ENCODE peak calls at places on chromosome 7, in four cellular contexts. One of them, this sample, is unnamed.

GRCh38 chr7:70807650-70808049 is 324.3 kb upstream of the GALNT17 start:
- DNase-seq in HFF-Myc: no peak
- DNase-seq in stimulated activated CD4-positive, alpha-beta T cell treated with anti-CD3 and anti-CD28 coated beads, Interleukin-15, amount 100 ng/mL, for 24 hours: no peak
- DNase-seq in activated CD4-positive, alpha-beta T cell treated with anti-CD3 and anti-CD28 coated beads for 48 hours: no peak
- DNase-seq in this sample: no peak

GRCh38 chr7:102935450-102936110 is 22.8 kb downstream of the LRRC17 start:
- DNase-seq in activated CD4-positive, alpha-beta T cell treated with anti-CD3 and anti-CD28 coated beads for 48 hours: no peak
- DNase-seq in HFF-Myc: no peak
- DNase-seq in stimulated activated CD4-positive, alpha-beta T cell treated with anti-CD3 and anti-CD28 coated beads, Interleukin-15, amount 100 ng/mL, for 24 hours: no peak
- DNase-seq in this sample: no peak

GRCh38 chr7:112994666-112995065 is 92.0 kb downstream of the GPR85 start:
- DNase-seq in activated CD4-positive, alpha-beta T cell treated with anti-CD3 and anti-CD28 coated beads for 48 hours: no peak
- DNase-seq in stimulated activated CD4-positive, alpha-beta T cell treated with anti-CD3 and anti-CD28 coated beads, Interleukin-15, amount 100 ng/mL, for 24 hours: no peak
- DNase-seq in HFF-Myc: no peak
- DNase-seq in this sample: no peak

GRCh38 chr7:26681819-26682418 is 182.5 kb downstream of the SKAP2 start:
- DNase-seq in stimulated activated CD4-positive, alpha-beta T cell treated with anti-CD3 and anti-CD28 coated beads, Interleukin-15, amount 100 ng/mL, for 24 hours: no peak
- DNase-seq in activated CD4-positive, alpha-beta T cell treated with anti-CD3 and anti-CD28 coated beads for 48 hours: no peak
- DNase-seq in HFF-Myc: no peak
- DNase-seq in this sample: no peak

GRCh38 chr7:240887-241421 is 48.6 kb downstream of the FAM20C start:
- DNase-seq in activated CD4-positive, alpha-beta T cell treated with anti-CD3 and anti-CD28 coated beads for 48 hours: peak
- DNase-seq in HFF-Myc: no peak
- DNase-seq in stimulated activated CD4-positive, alpha-beta T cell treated with anti-CD3 and anti-CD28 coated beads, Interleukin-15, amount 100 ng/mL, for 24 hours: peak
- DNase-seq in this sample: no peak

GRCh38 chr7:1961776-1962276 is 270.9 kb downstream of the MAD1L1 start:
- DNase-seq in stimulated activated CD4-positive, alpha-beta T cell treated with anti-CD3 and anti-CD28 coated beads, Interleukin-15, amount 100 ng/mL, for 24 hours: peak
- DNase-seq in activated CD4-positive, alpha-beta T cell treated with anti-CD3 and anti-CD28 coated beads for 48 hours: peak
- DNase-seq in HFF-Myc: peak
- DNase-seq in this sample: no peak

GRCh38 chr7:41190615-41191014 is 512.3 kb downstream of the INHBA start:
- DNase-seq in HFF-Myc: no peak
- DNase-seq in stimulated activated CD4-positive, alpha-beta T cell treated with anti-CD3 and anti-CD28 coated beads, Interleukin-15, amount 100 ng/mL, for 24 hours: no peak
- DNase-seq in activated CD4-positive, alpha-beta T cell treated with anti-CD3 and anti-CD28 coated beads for 48 hours: no peak
- DNase-seq in this sample: no peak

GRCh38 chr7:5477723-5478531 is 54.3 kb upstream of the TNRC18 start:
- DNase-seq in HFF-Myc: no peak
- DNase-seq in stimulated activated CD4-positive, alpha-beta T cell treated with anti-CD3 and anti-CD28 coated beads, Interleukin-15, amount 100 ng/mL, for 24 hours: no peak
- DNase-seq in activated CD4-positive, alpha-beta T cell treated with anti-CD3 and anti-CD28 coated beads for 48 hours: no peak
- DNase-seq in this sample: no peak

GRCh38 chr7:45704683-45705016 is 130.5 kb downstream of the ADCY1 start:
- DNase-seq in HFF-Myc: no peak
- DNase-seq in activated CD4-positive, alpha-beta T cell treated with anti-CD3 and anti-CD28 coated beads for 48 hours: no peak
- DNase-seq in stimulated activated CD4-positive, alpha-beta T cell treated with anti-CD3 and anti-CD28 coated beads, Interleukin-15, amount 100 ng/mL, for 24 hours: no peak
- DNase-seq in this sample: no peak

GRCh38 chr7:129741743-129742213 is 130.3 kb downstream of the NRF1 start:
- DNase-seq in activated CD4-positive, alpha-beta T cell treated with anti-CD3 and anti-CD28 coated beads for 48 hours: no peak
- DNase-seq in stimulated activated CD4-positive, alpha-beta T cell treated with anti-CD3 and anti-CD28 coated beads, Interleukin-15, amount 100 ng/mL, for 24 hours: no peak
- DNase-seq in HFF-Myc: no peak
- DNase-seq in this sample: no peak

GRCh38 chr7:117127585-117128168 is 174.4 kb downstream of the ST7 start:
- DNase-seq in activated CD4-positive, alpha-beta T cell treated with anti-CD3 and anti-CD28 coated beads for 48 hours: peak
- DNase-seq in stimulated activated CD4-positive, alpha-beta T cell treated with anti-CD3 and anti-CD28 coated beads, Interleukin-15, amount 100 ng/mL, for 24 hours: peak
- DNase-seq in HFF-Myc: peak
- DNase-seq in this sample: peak

GRCh38 chr7:93382362-93382761 is 150.2 kb downstream of the VPS50 start:
- DNase-seq in stimulated activated CD4-positive, alpha-beta T cell treated with anti-CD3 and anti-CD28 coated beads, Interleukin-15, amount 100 ng/mL, for 24 hours: no peak
- DNase-seq in activated CD4-positive, alpha-beta T cell treated with anti-CD3 and anti-CD28 coated beads for 48 hours: no peak
- DNase-seq in HFF-Myc: peak
- DNase-seq in this sample: no peak

GRCh38 chr7:30968294-30968693 is 4.5 kb downstream of the GHRHR start:
- DNase-seq in activated CD4-positive, alpha-beta T cell treated with anti-CD3 and anti-CD28 coated beads for 48 hours: no peak
- DNase-seq in stimulated activated CD4-positive, alpha-beta T cell treated with anti-CD3 and anti-CD28 coated beads, Interleukin-15, amount 100 ng/mL, for 24 hours: no peak
- DNase-seq in HFF-Myc: no peak
- DNase-seq in this sample: no peak

GRCh38 chr7:54978364-54979116 is 40.3 kb upstream of the EGFR start:
- DNase-seq in stimulated activated CD4-positive, alpha-beta T cell treated with anti-CD3 and anti-CD28 coated beads, Interleukin-15, amount 100 ng/mL, for 24 hours: no peak
- DNase-seq in HFF-Myc: no peak
- DNase-seq in activated CD4-positive, alpha-beta T cell treated with anti-CD3 and anti-CD28 coated beads for 48 hours: no peak
- DNase-seq in this sample: no peak

GRCh38 chr7:6448943-6449543 is 1.3 kb upstream of the DAGLB start:
- DNase-seq in activated CD4-positive, alpha-beta T cell treated with anti-CD3 and anti-CD28 coated beads for 48 hours: no peak
- DNase-seq in stimulated activated CD4-positive, alpha-beta T cell treated with anti-CD3 and anti-CD28 coated beads, Interleukin-15, amount 100 ng/mL, for 24 hours: no peak
- DNase-seq in HFF-Myc: no peak
- DNase-seq in this sample: no peak

GRCh38 chr7:92615861-92616260 is 25.7 kb upstream of the FAM133B start:
- DNase-seq in activated CD4-positive, alpha-beta T cell treated with anti-CD3 and anti-CD28 coated beads for 48 hours: no peak
- DNase-seq in HFF-Myc: no peak
- DNase-seq in stimulated activated CD4-positive, alpha-beta T cell treated with anti-CD3 and anti-CD28 coated beads, Interleukin-15, amount 100 ng/mL, for 24 hours: no peak
- DNase-seq in this sample: no peak

GRCh38 chr7:43195256-43195655 is 82.8 kb downstream of the HECW1 start:
- DNase-seq in activated CD4-positive, alpha-beta T cell treated with anti-CD3 and anti-CD28 coated beads for 48 hours: no peak
- DNase-seq in stimulated activated CD4-positive, alpha-beta T cell treated with anti-CD3 and anti-CD28 coated beads, Interleukin-15, amount 100 ng/mL, for 24 hours: no peak
- DNase-seq in HFF-Myc: no peak
- DNase-seq in this sample: no peak

GRCh38 chr7:100400041-100400440 is 26.8 kb downstream of the PILRA start:
- DNase-seq in activated CD4-positive, alpha-beta T cell treated with anti-CD3 and anti-CD28 coated beads for 48 hours: no peak
- DNase-seq in stimulated activated CD4-positive, alpha-beta T cell treated with anti-CD3 and anti-CD28 coated beads, Interleukin-15, amount 100 ng/mL, for 24 hours: no peak
- DNase-seq in HFF-Myc: no peak
- DNase-seq in this sample: no peak

GRCh38 chr7:130136579-130137167 is 66.3 kb downstream of the KLHDC10 start:
- DNase-seq in activated CD4-positive, alpha-beta T cell treated with anti-CD3 and anti-CD28 coated beads for 48 hours: no peak
- DNase-seq in stimulated activated CD4-positive, alpha-beta T cell treated with anti-CD3 and anti-CD28 coated beads, Interleukin-15, amount 100 ng/mL, for 24 hours: no peak
- DNase-seq in HFF-Myc: no peak
- DNase-seq in this sample: no peak

GRCh38 chr7:27229448-27229847 is 13.2 kb upstream of the EVX1 start:
- DNase-seq in activated CD4-positive, alpha-beta T cell treated with anti-CD3 and anti-CD28 coated beads for 48 hours: no peak
- DNase-seq in stimulated activated CD4-positive, alpha-beta T cell treated with anti-CD3 and anti-CD28 coated beads, Interleukin-15, amount 100 ng/mL, for 24 hours: no peak
- DNase-seq in HFF-Myc: no peak
- DNase-seq in this sample: no peak

GRCh38 chr7:30996261-30996660 is 32.5 kb downstream of the GHRHR start:
- DNase-seq in stimulated activated CD4-positive, alpha-beta T cell treated with anti-CD3 and anti-CD28 coated beads, Interleukin-15, amount 100 ng/mL, for 24 hours: no peak
- DNase-seq in activated CD4-positive, alpha-beta T cell treated with anti-CD3 and anti-CD28 coated beads for 48 hours: no peak
- DNase-seq in HFF-Myc: no peak
- DNase-seq in this sample: no peak

GRCh38 chr7:39890411-39890810 is 59.6 kb upstream of the CDK13 start:
- DNase-seq in activated CD4-positive, alpha-beta T cell treated with anti-CD3 and anti-CD28 coated beads for 48 hours: no peak
- DNase-seq in HFF-Myc: no peak
- DNase-seq in stimulated activated CD4-positive, alpha-beta T cell treated with anti-CD3 and anti-CD28 coated beads, Interleukin-15, amount 100 ng/mL, for 24 hours: no peak
- DNase-seq in this sample: no peak

GRCh38 chr7:18425873-18426520 is 69.6 kb upstream of the HDAC9 start:
- DNase-seq in activated CD4-positive, alpha-beta T cell treated with anti-CD3 and anti-CD28 coated beads for 48 hours: no peak
- DNase-seq in HFF-Myc: no peak
- DNase-seq in stimulated activated CD4-positive, alpha-beta T cell treated with anti-CD3 and anti-CD28 coated beads, Interleukin-15, amount 100 ng/mL, for 24 hours: no peak
- DNase-seq in this sample: no peak

GRCh38 chr7:28096713-28097112 is 83.9 kb downstream of the JAZF1 start:
- DNase-seq in activated CD4-positive, alpha-beta T cell treated with anti-CD3 and anti-CD28 coated beads for 48 hours: peak
- DNase-seq in stimulated activated CD4-positive, alpha-beta T cell treated with anti-CD3 and anti-CD28 coated beads, Interleukin-15, amount 100 ng/mL, for 24 hours: peak
- DNase-seq in HFF-Myc: peak
- DNase-seq in this sample: no peak

GRCh38 chr7:150431839-150432658 is 18.4 kb upstream of the GIMAP8 start:
- DNase-seq in stimulated activated CD4-positive, alpha-beta T cell treated with anti-CD3 and anti-CD28 coated beads, Interleukin-15, amount 100 ng/mL, for 24 hours: no peak
- DNase-seq in activated CD4-positive, alpha-beta T cell treated with anti-CD3 and anti-CD28 coated beads for 48 hours: no peak
- DNase-seq in HFF-Myc: no peak
- DNase-seq in this sample: no peak

GRCh38 chr7:82542665-82543064 is 99.1 kb upstream of the CACNA2D1 start:
- DNase-seq in activated CD4-positive, alpha-beta T cell treated with anti-CD3 and anti-CD28 coated beads for 48 hours: no peak
- DNase-seq in stimulated activated CD4-positive, alpha-beta T cell treated with anti-CD3 and anti-CD28 coated beads, Interleukin-15, amount 100 ng/mL, for 24 hours: no peak
- DNase-seq in HFF-Myc: no peak
- DNase-seq in this sample: no peak

GRCh38 chr7:22932896-22933295 is 81.0 kb downstream of the HYCC1 start:
- DNase-seq in stimulated activated CD4-positive, alpha-beta T cell treated with anti-CD3 and anti-CD28 coated beads, Interleukin-15, amount 100 ng/mL, for 24 hours: no peak
- DNase-seq in activated CD4-positive, alpha-beta T cell treated with anti-CD3 and anti-CD28 coated beads for 48 hours: no peak
- DNase-seq in HFF-Myc: no peak
- DNase-seq in this sample: no peak

GRCh38 chr7:137930616-137931015 is 71.3 kb downstream of the CREB3L2 start:
- DNase-seq in HFF-Myc: no peak
- DNase-seq in activated CD4-positive, alpha-beta T cell treated with anti-CD3 and anti-CD28 coated beads for 48 hours: no peak
- DNase-seq in stimulated activated CD4-positive, alpha-beta T cell treated with anti-CD3 and anti-CD28 coated beads, Interleukin-15, amount 100 ng/mL, for 24 hours: no peak
- DNase-seq in this sample: peak

GRCh38 chr7:156731651-156732050 is 91.1 kb downstream of the RNF32 start:
- DNase-seq in activated CD4-positive, alpha-beta T cell treated with anti-CD3 and anti-CD28 coated beads for 48 hours: no peak
- DNase-seq in stimulated activated CD4-positive, alpha-beta T cell treated with anti-CD3 and anti-CD28 coated beads, Interleukin-15, amount 100 ng/mL, for 24 hours: no peak
- DNase-seq in HFF-Myc: no peak
- DNase-seq in this sample: no peak

This sample was measured in smooth muscle cell of the brain vasculature.